ENCODE peak calls at places on chromosomes 13 and 19, in eight cellular contexts. I, B, E, H, N, L, U and C are unnamed samples.

GRCh38 chr13:23724196-23724970 is 154.2 kb downstream of the TNFRSF19 start:
- DNase-seq in I (peak; percentile 49), B (no peak), E (no peak), H (no peak), N (no peak), L (no peak), U (no peak), C (no peak)

GRCh38 chr19:38792250-38793111 is 3.5 kb downstream of the LGALS7B start:
- DNase-seq in I (no peak), B (peak; percentile 78), E (no peak), H (peak; percentile 90), N (no peak), L (no peak), U (peak; percentile 19), C (peak; percentile 66)

GRCh38 chr13:85982102-85982501 is 182.9 kb upstream of the SLITRK6 start:
- DNase-seq in I (no peak), B (no peak), E (no peak), H (no peak), N (no peak), L (no peak), U (no peak), C (no peak)

GRCh38 chr19:55077106-55077505 is 1.4 kb downstream of the EPS8L1 start:
- DNase-seq in I (no peak), B (no peak), E (no peak), H (no peak), N (no peak), L (no peak), U (no peak), C (no peak)

GRCh38 chr19:34217952-34218817 is 36.2 kb upstream of the GARRE1 start:
- DNase-seq in I (peak; percentile 99), B (no peak), E (peak; percentile 36), H (no peak), N (no peak), L (peak; percentile 84), U (peak; percentile 66), C (peak; percentile 41)

GRCh38 chr13:110916671-110917142 is 1.8 kb upstream of the ANKRD10 start:
- DNase-seq in I (peak; percentile 92), B (no peak), E (no peak), H (no peak), N (no peak), L (no peak), U (no peak), C (no peak)

GRCh38 chr19:48819366-48819816 is 8.6 kb upstream of the BCAT2 start:
- DNase-seq in I (peak; percentile 70), B (peak; percentile 96), E (peak; percentile 96), H (peak; percentile 90), N (peak; percentile 86), L (no peak), U (no peak), C (no peak)

GRCh38 chr19:3507371-3508120 is 1.4 kb downstream of the FZR1 start:
- DNase-seq in I (peak; percentile 27), B (peak; percentile 68), E (no peak), H (peak; percentile 77), N (no peak), L (no peak), U (peak; percentile 30), C (no peak)

GRCh38 chr19:49599378-49600298 is 8.7 kb downstream of the PRR12 start:
- DNase-seq in I (no peak), B (no peak), E (no peak), H (peak; percentile 64), N (no peak), L (no peak), U (no peak), C (no peak)

GRCh38 chr13:63541336-63541735 is 2125.7 kb upstream of the PCDH20 start:
- DNase-seq in I (no peak), B (no peak), E (no peak), H (no peak), N (no peak), L (no peak), U (no peak), C (no peak)

GRCh38 chr13:35891973-35892441 is 239.2 kb downstream of the DCLK1 start:
- DNase-seq in I (peak; percentile 62), B (no peak), E (no peak), H (no peak), N (no peak), L (no peak), U (no peak), C (no peak)

GRCh38 chr19:50570997-50571396 is 2.8 kb upstream of the LRRC4B start:
- DNase-seq in I (no peak), B (no peak), E (no peak), H (no peak), N (no peak), L (no peak), U (no peak), C (no peak)

GRCh38 chr19:11658954-11659353 is 61.7 kb downstream of the ZNF627 start:
- DNase-seq in I (no peak), B (no peak), E (no peak), H (no peak), N (no peak), L (no peak), U (no peak), C (no peak)

GRCh38 chr19:4233282-4233853 is 4.0 kb downstream of the EBI3 start:
- DNase-seq in I (no peak), B (no peak), E (peak; percentile 37), H (no peak), N (peak; percentile 44), L (peak; percentile 62), U (peak; percentile 61), C (peak; percentile 68)

GRCh38 chr19:27750697-27751391 is 1462.1 kb downstream of the UQCRFS1 start:
- DNase-seq in I (no peak), B (no peak), E (no peak), H (no peak), N (no peak), L (no peak), U (no peak), C (no peak)
- TF ChIP-seq CTCF in I (no peak), B (no peak), E (no peak), H (no peak), N (no peak), L (no peak), U (no peak), C (no peak)

GRCh38 chr13:93900735-93901134 is 578.7 kb downstream of the DCT start:
- DNase-seq in I (no peak), B (no peak), E (no peak), H (no peak), N (no peak), L (no peak), U (no peak), C (no peak)

DNA sequence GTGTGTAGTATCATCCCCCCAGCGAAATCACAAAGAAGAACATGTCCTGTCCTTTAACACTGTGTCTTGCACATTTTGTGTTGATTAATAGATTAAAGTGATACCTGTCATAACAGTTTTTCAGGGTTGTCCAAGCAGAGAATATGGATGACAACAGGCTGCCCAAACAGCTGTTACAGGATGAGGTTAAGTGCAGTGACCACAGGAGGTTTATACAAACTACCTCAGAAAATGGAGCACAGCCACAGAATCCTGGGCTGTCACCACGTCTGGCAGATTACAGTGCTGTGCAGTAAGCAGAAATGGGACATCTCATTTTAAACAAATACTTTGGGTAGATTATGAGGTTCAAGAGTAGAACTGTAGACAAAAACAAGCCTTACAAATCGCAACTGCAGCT is 575.6 kb downstream of the DCT start:
- DNase-seq in I (peak; percentile 67), B (no peak), E (no peak), H (no peak), N (no peak), L (no peak), U (no peak), C (no peak)
- H3K27me3 ChIP-seq in I (no peaks in the 10 kb centered on the region), B (no peaks in the 10 kb centered on the region), E (no peaks in the 10 kb centered on the region), H (no peaks in the 10 kb centered on the region), N (no peaks in the 10 kb centered on the region), L (no peaks in the 10 kb centered on the region), U (no peaks in the 10 kb centered on the region), C (no peaks in the 10 kb centered on the region)

DNA sequence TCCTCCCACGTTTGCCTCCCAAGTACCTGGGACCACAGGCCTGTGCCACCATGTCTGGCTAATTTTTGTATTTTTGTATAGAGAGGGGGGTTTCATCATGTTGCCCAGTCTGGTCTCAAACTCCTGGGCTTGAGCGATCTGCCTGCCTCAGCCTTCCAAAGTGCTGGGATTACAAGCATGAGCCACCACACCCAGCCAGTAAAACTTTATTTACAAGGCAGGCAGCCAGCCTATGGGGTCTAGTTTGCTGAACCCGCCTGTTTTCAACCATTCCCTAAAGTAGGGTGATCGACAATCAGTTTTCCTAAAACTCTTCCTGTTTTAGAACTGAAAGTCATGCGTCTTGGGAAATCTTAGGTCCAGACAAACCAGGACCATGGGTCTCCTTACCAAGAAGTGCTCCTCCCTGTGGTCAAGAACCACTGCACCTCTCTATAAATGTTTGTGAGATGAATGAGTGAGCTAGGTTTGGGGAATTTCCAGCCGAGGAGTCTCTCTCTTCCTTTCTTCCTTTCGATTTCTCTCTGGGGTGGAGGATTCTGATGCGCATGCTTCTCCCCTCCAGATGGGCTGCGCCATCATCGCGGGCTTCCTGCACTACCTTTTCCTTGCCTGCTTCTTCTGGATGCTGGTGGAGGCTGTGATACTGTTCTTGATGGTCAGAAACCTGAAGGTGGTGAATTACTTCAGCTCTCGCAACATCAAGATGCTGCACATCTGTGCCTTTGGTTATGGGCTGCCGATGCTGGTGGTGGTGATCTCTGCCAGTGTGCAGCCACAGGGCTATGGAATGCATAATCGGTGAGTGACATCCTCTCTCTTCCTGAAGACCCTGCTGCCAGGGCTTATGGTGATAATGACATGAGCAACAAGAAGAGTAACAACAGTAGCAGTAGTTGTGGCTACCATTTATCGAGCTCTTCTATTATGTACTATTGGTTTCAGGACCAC is 38.7 kb downstream of the ADGRE1 start:
- DNase-seq in I (no peak), B (no peak), E (no peak), H (no peak), N (no peak), L (no peak), U (peak; percentile 1), C (peak; percentile 36)
- TF ChIP-seq CTCF in I (no peak), B (no peak), E (no peak), H (no peak), N (no peak), L (no peak), U (no peak), C (peak; percentile 52)

GRCh38 chr13:80452279-80452678 is 111.4 kb upstream of the SPRY2 start:
- DNase-seq in I (no peak), B (no peak), E (no peak), H (no peak), N (no peak), L (no peak), U (no peak), C (no peak)
- H3K27me3 ChIP-seq in I (no peaks in the 10 kb centered on the region), B (no peaks in the 10 kb centered on the region), E (no peaks in the 10 kb centered on the region), H (no peaks in the 10 kb centered on the region), N (no peaks in the 10 kb centered on the region), L (no peaks in the 10 kb centered on the region), U (no peaks in the 10 kb centered on the region), C (no peaks in the 10 kb centered on the region)